ENCODE peak calls at places on chromosomes 11 and 22, in ten cellular contexts. P is Peyer's patch, V is heart right ventricle, N is kidney, Y is left ventricle myocardium inferior, C is lower lobe of right lung, F is CD14-positive monocyte, U is HCT116, W is astrocyte of the spinal cord, R is coronary artery. E is an unnamed sample.

GRCh38 chr11:36073411-36074203 is 129.7 kb downstream of the LDLRAD3 start:
- DNase-seq in P (no peak), V (peak; percentile 25), N (peak; percentile 80), Y (peak; percentile 43), C (no peak), F (no peak), U (no peak), W (peak; percentile 74), R (no peak), E (no peak)

GRCh38 chr11:44972746-44973435 is 22.2 kb upstream of the TP53I11 start:
- DNase-seq in P (no peak), V (no peak), N (no peak), Y (no peak), C (no peak), F (no peak), U (no peak), W (no peak), R (no peak), E (no peak)

GRCh38 chr11:19595840-19596751 is 116.5 kb upstream of the NAV2 start:
- DNase-seq in P (no peak), V (peak; percentile 54), N (peak; percentile 89), Y (peak; percentile 47), C (no peak), F (no peak), U (no peak), W (peak; percentile 92), R (peak; percentile 96), E (no peak)

GRCh38 chr11:20050551-20051333 is 109.5 kb downstream of the DBX1 start:
- DNase-seq in P (no peak), V (no peak), N (no peak), Y (no peak), C (no peak), F (no peak), U (no peak), W (peak; percentile 45), R (no peak), E (no peak)

GRCh38 chr22:38843201-38843715 is 570 bp downstream of the NPTXR start:
- DNase-seq in P (peak; percentile 57), V (peak; percentile 60), N (no peak), Y (peak; percentile 41), C (peak; percentile 59), F (no peak), U (no peak), W (peak; percentile 69), R (no peak), E (peak; percentile 70)

GRCh38 chr11:64650923-64651523 is 60.0 kb downstream of the SLC22A12 start:
- DNase-seq in P (no peak), V (no peak), N (peak; percentile 39), Y (no peak), C (no peak), F (no peak), U (peak; percentile 13), W (no peak), R (no peak), E (peak; percentile 11)

GRCh38 chr22:19568337-19569311 is 44.4 kb upstream of the CLDN5 start:
- DNase-seq in P (no peak), V (peak; percentile 37), N (no peak), Y (no peak), C (no peak), F (no peak), U (no peak), W (peak; percentile 62), R (no peak), E (no peak)

GRCh38 chr11:69671734-69672465 is 3.3 kb downstream of the LTO1 start:
- DNase-seq in P (peak; percentile 24), V (no peak), N (no peak), Y (no peak), C (no peak), F (no peak), U (no peak), W (no peak), R (no peak), E (no peak)

GRCh38 chr11:117696489-117696888 is 100.5 kb downstream of the DSCAML1 start:
- DNase-seq in P (no peak), V (no peak), N (no peak), Y (no peak), C (no peak), F (no peak), U (no peak), W (no peak), R (no peak), E (no peak)

GRCh38 chr22:25852223-25852622 is 110.2 kb downstream of the MYO18B start:
- DNase-seq in P (no peak), V (no peak), N (no peak), Y (no peak), C (no peak), F (no peak), U (no peak), W (no peak), R (no peak), E (no peak)

GRCh38 chr22:25853078-25853477 is 111.1 kb downstream of the MYO18B start:
- DNase-seq in P (no peak), V (no peak), N (no peak), Y (no peak), C (no peak), F (no peak), U (no peak), W (no peak), R (no peak), E (no peak)

GRCh38 chr22:25853501-25853900 is 111.5 kb downstream of the MYO18B start:
- DNase-seq in P (no peak), V (no peak), N (no peak), Y (no peak), C (no peak), F (no peak), U (no peak), W (no peak), R (no peak), E (no peak)

GRCh38 chr22:25849514-25849913 is 107.5 kb downstream of the MYO18B start:
- DNase-seq in P (no peak), V (no peak), N (no peak), Y (no peak), C (no peak), F (no peak), U (no peak), W (no peak), R (peak; percentile 29), E (no peak)

DNA sequence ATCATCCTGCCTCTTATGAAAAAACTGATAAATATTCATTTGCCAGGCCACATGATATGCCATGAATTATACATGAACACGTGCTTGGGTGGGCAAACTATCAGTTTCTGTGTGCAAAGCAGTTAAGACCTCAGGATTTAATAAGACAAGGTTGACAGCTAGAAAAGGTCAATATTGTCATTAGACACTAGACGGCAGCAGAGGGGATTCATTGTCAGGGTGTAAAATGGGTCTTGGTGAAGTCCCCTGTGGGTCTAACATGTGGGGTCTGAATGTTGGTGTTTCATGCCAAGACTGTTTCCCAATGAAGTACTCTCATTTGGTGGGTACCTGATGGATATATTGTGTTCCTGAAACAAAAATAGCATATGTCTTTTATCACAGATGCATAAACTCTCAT is 111.9 kb downstream of the MYO18B start:
- DNase-seq in P (no peak), V (no peak), N (no peak), Y (no peak), C (no peak), F (no peak), U (peak; percentile 6), W (no peak), R (no peak), E (no peak)
- TF ChIP-seq CTCF in P (no peak), V (no peak), N (no peak), Y (no peak), C (no peak), F (no peak), U (peak; percentile 56), W (no peak), R (no peak), E (peak; percentile 52)

DNA sequence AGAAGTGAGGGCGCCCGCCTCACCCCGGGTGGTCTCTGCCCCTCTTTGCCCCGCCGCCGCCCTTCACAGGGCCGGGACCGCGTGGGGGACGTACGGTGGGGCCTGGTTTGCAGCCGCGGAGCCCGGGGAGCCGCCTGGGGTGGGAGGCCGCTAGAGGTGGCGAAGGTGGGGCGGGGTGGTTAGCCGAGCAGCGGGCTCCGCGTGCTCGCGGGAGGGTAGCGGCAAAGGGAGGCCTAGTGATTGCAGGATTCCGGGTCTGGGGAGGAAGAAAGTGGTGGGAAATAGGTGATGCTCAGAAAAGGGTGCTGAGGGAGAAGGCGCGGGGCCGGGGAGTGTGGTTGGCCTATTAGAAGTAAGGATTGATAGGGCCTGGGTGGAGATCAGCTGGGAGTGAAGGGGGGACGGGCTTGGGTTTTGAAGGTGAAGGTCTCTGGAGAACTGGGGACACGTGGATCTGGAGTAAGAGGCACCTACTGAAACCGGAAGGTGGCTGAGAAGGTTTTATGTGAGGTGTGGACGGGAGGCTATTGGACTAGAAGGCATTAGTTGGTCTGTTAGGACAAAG is 571 bp downstream of the FAR1 start:
- DNase-seq in P (peak; percentile 70), V (peak; percentile 49), N (peak; percentile 87), Y (peak; percentile 36), C (peak; percentile 68), F (peak; percentile 47), U (no peak), W (peak; percentile 24), R (peak; percentile 77), E (peak; percentile 34)
- TF ChIP-seq CTCF in P (no peak), V (no peak), N (no peak), Y (no peak), C (no peak), F (no peak), U (no peak), W (no peak), R (no peak), E (no peak)

GRCh38 chr22:20996598-20997535 is 5.1 kb downstream of the THAP7 start:
- DNase-seq in P (no peak), V (no peak), N (peak; percentile 77), Y (no peak), C (no peak), F (no peak), U (no peak), W (no peak), R (no peak), E (no peak)
- TF ChIP-seq CTCF in P (no peak), V (no peak), N (no peak), Y (no peak), C (no peak), F (no peak), U (no peak), W (no peak), R (no peak), E (no peak)

GRCh38 chr11:33772300-33772699 is 2.0 kb downstream of the FBXO3 start:
- DNase-seq in P (peak; percentile 58), V (no peak), N (no peak), Y (no peak), C (no peak), F (no peak), U (no peak), W (peak; percentile 9), R (no peak), E (no peak)
- TF ChIP-seq CTCF in P (no peak), V (no peak), N (no peak), Y (no peak), C (no peak), F (no peak), U (no peak), W (no peak), R (no peak), E (no peak)

E was measured in Calu3.